ENCODE peak calls at places on chromosomes 2 and 18, in six cellular contexts. One of them, this sample, is unnamed. For H3K9me3 and H3K4me1, the result is how much of the 10 kb centered on the place peaks cover.

GRCh38 chr2:217834744-217835513 is 167.9 kb downstream of the TNS1 start:
- DNase-seq in A673: no peak
- DNase-seq in mucosa of descending colon: peak
- DNase-seq in cardiac muscle cell: no peak
- DNase-seq in tibial artery: no peak
- DNase-seq in neuronal stem cell: no peak
- DNase-seq in this sample: no peak

GRCh38 chr18:51195602-51196115 is 1.8 kb downstream of the MEX3C start:
- DNase-seq in A673: peak
- DNase-seq in mucosa of descending colon: no peak
- DNase-seq in cardiac muscle cell: peak
- DNase-seq in tibial artery: no peak
- DNase-seq in neuronal stem cell: peak
- DNase-seq in this sample: no peak

GRCh38 chr18:64712035-64712434 is 563.1 kb upstream of the LINC00305 start:
- DNase-seq in A673: no peak
- DNase-seq in mucosa of descending colon: no peak
- DNase-seq in cardiac muscle cell: no peak
- DNase-seq in tibial artery: no peak
- DNase-seq in neuronal stem cell: no peak
- DNase-seq in this sample: no peak

GRCh38 chr2:673615-674318 is 3.4 kb downstream of the TMEM18 start:
- DNase-seq in A673: no peak
- DNase-seq in mucosa of descending colon: peak
- DNase-seq in cardiac muscle cell: peak
- DNase-seq in tibial artery: no peak
- DNase-seq in neuronal stem cell: no peak
- DNase-seq in this sample: no peak

GRCh38 chr2:100806550-100806949 is 13.4 kb upstream of the NPAS2 start:
- DNase-seq in A673: no peak
- DNase-seq in mucosa of descending colon: no peak
- DNase-seq in cardiac muscle cell: no peak
- DNase-seq in tibial artery: no peak
- DNase-seq in neuronal stem cell: no peak
- DNase-seq in this sample: no peak

GRCh38 chr2:51263921-51264320 is 232.0 kb upstream of the NRXN1 start:
- DNase-seq in A673: no peak
- DNase-seq in mucosa of descending colon: no peak
- DNase-seq in cardiac muscle cell: no peak
- DNase-seq in tibial artery: no peak
- DNase-seq in neuronal stem cell: no peak
- DNase-seq in this sample: no peak

GRCh38 chr2:71589763-71590162 is 136.4 kb downstream of the DYSF start:
- DNase-seq in A673: no peak
- DNase-seq in mucosa of descending colon: no peak
- DNase-seq in cardiac muscle cell: no peak
- DNase-seq in tibial artery: no peak
- DNase-seq in neuronal stem cell: peak
- DNase-seq in this sample: no peak

GRCh38 chr18:12373032-12373770 is 3.8 kb downstream of the AFG3L2 start:
- DNase-seq in A673: no peak
- DNase-seq in mucosa of descending colon: no peak
- DNase-seq in cardiac muscle cell: peak
- DNase-seq in tibial artery: no peak
- DNase-seq in neuronal stem cell: no peak
- DNase-seq in this sample: no peak

GRCh38 chr2:165582409-165582808 is 112.9 kb downstream of the CSRNP3 start:
- DNase-seq in A673: no peak
- DNase-seq in mucosa of descending colon: no peak
- DNase-seq in cardiac muscle cell: peak
- DNase-seq in tibial artery: peak
- DNase-seq in neuronal stem cell: no peak
- DNase-seq in this sample: peak
- H3K9me3 ChIP-seq in A673: under half
- H3K9me3 ChIP-seq in mucosa of descending colon: under half
- H3K9me3 ChIP-seq in cardiac muscle cell: under half
- H3K9me3 ChIP-seq in tibial artery: under half
- H3K9me3 ChIP-seq in neuronal stem cell: under half
- H3K9me3 ChIP-seq in this sample: under half

GRCh38 chr2:43103093-43103404 is 123.4 kb downstream of the ZFP36L2 start:
- DNase-seq in A673: no peak
- DNase-seq in mucosa of descending colon: no peak
- DNase-seq in cardiac muscle cell: no peak
- DNase-seq in tibial artery: no peak
- DNase-seq in neuronal stem cell: no peak
- DNase-seq in this sample: no peak
- H3K4me1 ChIP-seq in A673: under half
- H3K4me1 ChIP-seq in mucosa of descending colon: under half
- H3K4me1 ChIP-seq in cardiac muscle cell: under half
- H3K4me1 ChIP-seq in tibial artery: under half
- H3K4me1 ChIP-seq in neuronal stem cell: under half
- H3K4me1 ChIP-seq in this sample: under half

GRCh38 chr2:2758793-2759367 is 427.8 kb upstream of the MYT1L start:
- DNase-seq in A673: no peak
- DNase-seq in mucosa of descending colon: no peak
- DNase-seq in cardiac muscle cell: no peak
- DNase-seq in tibial artery: no peak
- DNase-seq in neuronal stem cell: no peak
- DNase-seq in this sample: no peak
- H3K9me3 ChIP-seq in A673: under half
- H3K9me3 ChIP-seq in mucosa of descending colon: under half
- H3K9me3 ChIP-seq in cardiac muscle cell: under half
- H3K9me3 ChIP-seq in tibial artery: under half
- H3K9me3 ChIP-seq in neuronal stem cell: under half
- H3K9me3 ChIP-seq in this sample: under half

GRCh38 chr2:172227719-172228118 is 125.0 kb upstream of the DLX2 start:
- DNase-seq in A673: no peak
- DNase-seq in mucosa of descending colon: no peak
- DNase-seq in cardiac muscle cell: no peak
- DNase-seq in tibial artery: no peak
- DNase-seq in neuronal stem cell: no peak
- DNase-seq in this sample: no peak
- H3K4me1 ChIP-seq in A673: under half
- H3K4me1 ChIP-seq in mucosa of descending colon: under half
- H3K4me1 ChIP-seq in cardiac muscle cell: under half
- H3K4me1 ChIP-seq in tibial artery: under half
- H3K4me1 ChIP-seq in neuronal stem cell: under half
- H3K4me1 ChIP-seq in this sample: under half

GRCh38 chr18:34696681-34697080 is 13.4 kb upstream of the DTNA start:
- DNase-seq in A673: no peak
- DNase-seq in mucosa of descending colon: no peak
- DNase-seq in cardiac muscle cell: no peak
- DNase-seq in tibial artery: no peak
- DNase-seq in neuronal stem cell: no peak
- DNase-seq in this sample: no peak
- H3K9me3 ChIP-seq in A673: under half
- H3K9me3 ChIP-seq in mucosa of descending colon: under half
- H3K9me3 ChIP-seq in cardiac muscle cell: under half
- H3K9me3 ChIP-seq in tibial artery: under half
- H3K9me3 ChIP-seq in neuronal stem cell: under half
- H3K9me3 ChIP-seq in this sample: under half

This sample was measured in right cardiac atrium.